ENCODE peak calls at places on chromosomes 1 and 21, in six cellular contexts. J, N, L, A, I and Y are unnamed samples.

GRCh38 chr1:160567858-160568682 is 11.2 kb downstream of the CD84 start:
- DNase-seq in I (no peak), N (no peak), J (no peak), L (no peak), A (no peak), Y (no peak)

GRCh38 chr1:94039514-94039870 is 81.5 kb downstream of the ABCA4 start:
- DNase-seq in A (peak), N (no peak), L (peak), J (peak), I (no peak), Y (peak)

GRCh38 chr1:1337793-1338147 is 6.7 kb downstream of the TAS1R3 start:
- DNase-seq in J (no peak), I (no peak), A (peak), N (peak), L (peak), Y (peak)

GRCh38 chr1:202858789-202859414 is 30.0 kb downstream of the RABIF start:
- DNase-seq in J (no peak), I (no peak), A (no peak), L (no peak), N (no peak), Y (no peak)

GRCh38 chr1:28518745-28519341 is 13.0 kb downstream of the RCC1 start:
- DNase-seq in L (peak), J (peak), N (no peak), A (peak), I (no peak), Y (no peak)

GRCh38 chr1:205813755-205814058 is 709 bp upstream of the SLC41A1 start:
- DNase-seq in J (no peak), N (no peak), L (no peak), I (no peak), A (no peak), Y (no peak)

GRCh38 chr1:185961664-185962063 is 227.5 kb downstream of the HMCN1 start:
- DNase-seq in N (no peak), I (no peak), A (no peak), L (no peak), J (no peak), Y (no peak)

GRCh38 chr1:94621392-94621791 is 79.8 kb upstream of the F3 start:
- DNase-seq in J (no peak), A (no peak), I (no peak), N (no peak), L (peak), Y (no peak)

GRCh38 chr1:65119951-65120350 is 28.1 kb upstream of the AK4 start:
- DNase-seq in A (no peak), I (no peak), J (no peak), N (no peak), L (no peak), Y (no peak)

GRCh38 chr1:2003564-2004131 is at the start of gene CFAP74:
- DNase-seq in I (no peak), N (no peak), J (peak), L (peak), A (peak), Y (no peak)

GRCh38 chr1:201020647-201021332 is 2.7 kb downstream of the KIF21B start:
- DNase-seq in L (peak), I (no peak), A (peak), N (no peak), J (no peak), Y (no peak)

GRCh38 chr1:41515778-41516167 is 31.3 kb upstream of the EDN2 start:
- DNase-seq in J (no peak), L (no peak), N (no peak), I (no peak), A (no peak), Y (no peak)

GRCh38 chr21:43758132-43758619 is 17.9 kb downstream of the CSTB start:
- DNase-seq in J (no peak), L (no peak), A (no peak), N (no peak), I (no peak), Y (no peak)

GRCh38 chr21:40809673-40810072 is 37.3 kb downstream of the DSCAM start:
- DNase-seq in I (no peak), N (no peak), A (no peak), J (no peak), L (no peak), Y (no peak)

GRCh38 chr1:7408771-7409150 is 362.3 kb upstream of the VAMP3 start:
- DNase-seq in I (no peak), L (no peak), N (no peak), A (peak), J (no peak), Y (peak)

GRCh38 chr1:165492845-165493244 is 47.9 kb upstream of the RXRG start:
- DNase-seq in N (no peak), L (no peak), A (no peak), I (no peak), J (no peak), Y (no peak)

GRCh38 chr1:183711691-183712401 is 58.7 kb upstream of the APOBEC4 start:
- DNase-seq in A (no peak), L (no peak), I (no peak), N (no peak), J (no peak), Y (no peak)

GRCh38 chr1:198918920-198919319 is 280.1 kb downstream of the PTPRC start:
- DNase-seq in I (no peak), L (no peak), J (no peak), N (no peak), A (no peak), Y (no peak)

GRCh38 chr1:172818841-172819527 is 160.1 kb downstream of the FASLG start:
- DNase-seq in J (no peak), N (peak), I (peak), A (no peak), L (no peak), Y (peak)

GRCh38 chr1:115266729-115267421 is 71.2 kb downstream of the NGF start:
- DNase-seq in I (no peak), J (no peak), A (no peak), L (no peak), N (no peak), Y (no peak)

GRCh38 chr1:76961181-76961580 is 93.9 kb downstream of the ST6GALNAC5 start:
- DNase-seq in L (no peak), I (no peak), J (no peak), A (no peak), N (no peak), Y (no peak)

GRCh38 chr1:183590225-183591191 is at the start of gene NCF2:
- DNase-seq in I (peak), J (no peak), L (no peak), N (peak), A (no peak), Y (peak)

GRCh38 chr1:224216380-224216779 is 33.3 kb downstream of the DEGS1 start:
- DNase-seq in L (no peak), I (no peak), N (no peak), J (no peak), A (no peak), Y (no peak)

GRCh38 chr1:39408641-39409054 is 82.8 kb upstream of the BMP8A start:
- DNase-seq in L (peak), I (peak), J (peak), A (peak), N (peak), Y (peak)

GRCh38 chr1:179090923-179091322 is 9.1 kb downstream of the TOR3A start:
- DNase-seq in L (no peak), I (no peak), J (no peak), A (no peak), N (no peak), Y (no peak)

GRCh38 chr1:50214764-50215163 is 106.0 kb downstream of the ELAVL4 start:
- DNase-seq in L (no peak), J (peak), N (no peak), I (no peak), A (no peak), Y (no peak)

GRCh38 chr21:42547001-42547905 is 33.6 kb downstream of the SLC37A1 start:
- DNase-seq in J (no peak), I (no peak), A (no peak), N (no peak), L (peak), Y (no peak)

GRCh38 chr1:29842130-29842529 is 605.8 kb downstream of the PTPRU start:
- DNase-seq in L (peak), I (no peak), A (no peak), J (no peak), N (no peak), Y (no peak)

GRCh38 chr1:201026746-201027145 is 3.2 kb upstream of the KIF21B start:
- DNase-seq in A (no peak), N (no peak), J (no peak), L (no peak), I (no peak), Y (no peak)

GRCh38 chr21:41112740-41113692 is 54.9 kb upstream of the BACE2 start:
- DNase-seq in I (no peak), N (no peak), A (no peak), L (no peak), J (no peak), Y (no peak)

GRCh38 chr1:16167331-16168143 is 11.7 kb upstream of the EPHA2 start:
- DNase-seq in N (peak), I (no peak), J (no peak), L (peak), A (peak), Y (peak)

GRCh38 chr1:42178249-42178648 is 13.7 kb upstream of the GUCA2A start:
- DNase-seq in A (no peak), I (no peak), J (no peak), N (no peak), L (no peak), Y (no peak)

GRCh38 chr1:7656821-7657220 is 114.3 kb upstream of the VAMP3 start:
- DNase-seq in J (no peak), L (no peak), A (no peak), N (no peak), I (no peak), Y (no peak)

GRCh38 chr1:225657462-225657989 is 4.6 kb upstream of the ENAH start:
- DNase-seq in L (no peak), J (peak), I (no peak), N (no peak), A (peak), Y (no peak)

GRCh38 chr1:150151291-150152181 is 1.8 kb downstream of the PLEKHO1 start:
- DNase-seq in I (no peak), L (no peak), A (no peak), N (no peak), J (no peak), Y (no peak)

GRCh38 chr1:64539808-64540207 is 69.9 kb downstream of the CACHD1 start:
- DNase-seq in J (no peak), A (no peak), N (no peak), I (no peak), L (no peak), Y (no peak)

GRCh38 chr1:247576514-247576913 is 11.6 kb upstream of the OR2G2 start:
- DNase-seq in N (no peak), J (peak), L (no peak), I (no peak), A (no peak), Y (no peak)

GRCh38 chr1:26768755-26769154 is 19.0 kb upstream of the PIGV start:
- DNase-seq in I (no peak), N (no peak), A (no peak), J (no peak), L (no peak), Y (no peak)

GRCh38 chr1:70044832-70045231 is 160.5 kb downstream of the LRRC40 start:
- DNase-seq in A (no peak), J (no peak), I (no peak), N (no peak), L (no peak), Y (no peak)

DNA sequence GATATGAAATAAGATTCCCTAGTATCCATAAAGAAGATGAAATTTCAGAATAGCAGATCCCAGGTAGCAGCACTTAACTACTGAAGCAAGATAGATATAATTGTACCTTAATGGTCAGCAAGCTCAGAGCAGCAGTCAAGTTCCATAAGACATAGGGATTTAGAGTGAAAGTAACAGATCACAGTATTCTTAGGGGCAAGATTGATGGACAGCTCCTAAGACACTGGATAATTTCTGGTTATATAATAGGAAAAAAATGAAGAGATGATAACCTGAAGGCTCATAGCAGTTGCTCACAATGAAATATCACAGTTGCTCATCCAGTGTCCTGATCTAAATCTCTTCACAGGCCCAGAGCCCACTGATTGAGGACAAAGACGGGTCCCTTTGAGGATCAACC is 66.0 kb downstream of the SLC30A10 start:
- DNase-seq in A (no peak), J (no peak), N (no peak), L (no peak), I (no peak), Y (no peak)
- TF ChIP-seq POLR2A in A (no peak), J (no peak), N (no peak), L (no peak), I (no peak), Y (no peak)

DNA sequence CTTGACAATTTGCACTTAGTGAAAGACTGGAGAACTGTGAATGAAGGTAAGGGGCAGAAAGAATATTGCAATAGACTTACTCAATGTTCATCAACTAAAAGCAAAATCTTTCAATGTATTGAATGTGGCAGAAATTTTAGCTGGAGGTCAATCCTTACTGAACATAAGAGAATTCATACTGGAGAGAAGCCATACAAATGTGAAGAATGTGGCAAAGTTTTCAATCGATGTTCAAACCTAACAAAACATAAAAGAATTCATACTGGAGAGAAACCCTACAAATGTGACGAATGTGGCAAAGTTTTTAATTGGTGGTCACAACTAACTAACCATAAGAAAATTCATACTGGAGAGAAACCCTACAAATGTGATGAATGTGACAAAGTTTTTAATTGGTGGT is 80.7 kb downstream of the JMJD4 start:
- DNase-seq in J (no peak), I (no peak), L (no peak), N (no peak), A (no peak), Y (no peak)
- TF ChIP-seq TAF1 in J (no peak), I (no peak), L (no peak), N (no peak), A (no peak), Y (no peak)

DNA sequence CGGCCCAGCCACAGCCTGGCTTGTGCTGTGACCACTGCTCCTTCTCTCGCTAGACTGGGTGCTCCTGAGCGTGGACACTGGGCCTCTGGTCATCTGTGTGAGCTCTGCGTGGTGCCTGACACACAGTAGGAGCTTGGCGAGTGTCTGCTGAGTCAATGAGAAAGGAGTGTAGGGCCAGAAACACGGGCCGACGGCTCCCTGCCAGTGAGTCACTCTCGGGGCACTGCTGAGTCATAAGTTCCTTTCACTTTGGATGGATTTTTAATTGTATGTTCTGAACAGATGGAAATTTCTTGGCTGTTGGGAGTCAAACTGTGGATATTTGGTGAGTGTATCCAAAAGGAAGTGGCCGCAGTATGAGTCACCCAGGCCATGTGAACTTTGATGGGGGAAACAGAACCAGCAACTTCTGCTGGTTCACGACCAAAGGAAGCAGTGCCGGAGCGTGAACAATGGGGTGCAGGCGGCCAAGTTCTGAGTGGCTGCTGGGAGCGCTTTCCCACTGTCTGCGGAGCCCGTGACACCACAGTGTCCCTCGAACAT is 41.0 kb upstream of the COL18A1 start:
- DNase-seq in N (peak), A (no peak), I (peak), L (peak), J (peak), Y (peak)
- TF ChIP-seq POLR2A in N (no peak), A (no peak), I (no peak), L (no peak), J (no peak), Y (no peak)

GRCh38 chr1:36053978-36054377 is 29.9 kb upstream of the TEKT2 start:
- DNase-seq in I (no peak), A (no peak), J (no peak), N (no peak), L (no peak), Y (no peak)

DNA sequence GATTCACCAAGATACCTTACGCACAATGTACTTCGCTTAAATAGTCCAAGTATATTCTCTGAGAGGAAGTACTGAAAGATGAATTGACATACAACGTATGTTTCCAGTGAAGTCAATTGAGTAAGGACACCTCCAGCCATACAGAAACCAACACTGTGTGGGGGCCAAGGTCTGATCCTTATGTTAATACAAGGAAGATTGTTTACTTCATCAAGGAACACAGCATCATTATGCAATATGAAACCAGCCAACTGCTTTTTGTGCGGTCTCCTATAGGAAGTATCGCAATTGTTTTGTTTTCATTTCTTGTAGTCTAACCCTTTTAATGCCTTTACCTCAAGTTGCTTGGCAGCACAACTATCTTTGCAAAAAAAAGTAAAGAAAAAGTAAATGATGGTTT is 28.2 kb upstream of the TEKT2 start:
- DNase-seq in A (no peak), J (no peak), N (no peak), I (no peak), L (no peak), Y (no peak)
- TF ChIP-seq TAF1 in A (no peak), J (no peak), N (no peak), I (no peak), L (no peak), Y (no peak)

GRCh38 chr21:38880578-38880966 is 74.8 kb downstream of the ETS2 start:
- DNase-seq in A (no peak), L (no peak), I (no peak), N (no peak), J (no peak), Y (no peak)

GRCh38 chr21:38878394-38879179 is 72.9 kb downstream of the ETS2 start:
- DNase-seq in A (no peak), I (no peak), N (no peak), L (no peak), J (no peak), Y (no peak)

GRCh38 chr21:38883142-38883541 is 77.4 kb downstream of the ETS2 start:
- DNase-seq in I (no peak), A (no peak), N (no peak), L (no peak), J (no peak), Y (no peak)

GRCh38 chr21:38879912-38880577 is 74.3 kb downstream of the ETS2 start:
- DNase-seq in A (no peak), I (no peak), J (no peak), N (no peak), L (no peak), Y (no peak)

DNA sequence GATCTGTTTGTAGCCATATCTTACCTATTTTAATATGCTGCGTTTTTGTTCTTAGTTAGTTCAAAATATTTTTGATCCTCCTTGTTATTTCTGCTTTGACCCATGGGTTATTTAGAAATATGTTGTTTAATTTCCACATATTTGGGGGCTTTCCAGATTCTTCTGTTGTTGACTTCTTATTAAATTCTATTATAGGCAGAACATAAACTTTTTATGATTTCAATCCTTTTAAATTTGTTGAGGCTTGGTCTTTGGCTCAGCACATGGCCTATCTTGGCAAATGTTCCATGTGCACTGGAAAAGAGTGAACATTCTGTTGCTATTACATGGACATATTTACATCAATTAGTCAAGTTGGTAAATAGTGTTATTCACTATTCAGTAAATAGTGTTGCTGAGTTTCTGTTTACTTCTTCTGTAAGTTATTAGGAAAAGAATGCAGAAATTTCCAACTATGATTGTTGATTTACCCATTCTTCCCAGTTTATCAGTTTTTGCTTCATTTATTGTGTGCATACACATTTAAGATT is 75.4 kb downstream of the ETS2 start:
- DNase-seq in J (no peak), N (no peak), A (no peak), L (no peak), I (no peak), Y (no peak)
- TF ChIP-seq POLR2A in J (no peak), N (no peak), A (no peak), L (no peak), I (no peak), Y (no peak)

DNA sequence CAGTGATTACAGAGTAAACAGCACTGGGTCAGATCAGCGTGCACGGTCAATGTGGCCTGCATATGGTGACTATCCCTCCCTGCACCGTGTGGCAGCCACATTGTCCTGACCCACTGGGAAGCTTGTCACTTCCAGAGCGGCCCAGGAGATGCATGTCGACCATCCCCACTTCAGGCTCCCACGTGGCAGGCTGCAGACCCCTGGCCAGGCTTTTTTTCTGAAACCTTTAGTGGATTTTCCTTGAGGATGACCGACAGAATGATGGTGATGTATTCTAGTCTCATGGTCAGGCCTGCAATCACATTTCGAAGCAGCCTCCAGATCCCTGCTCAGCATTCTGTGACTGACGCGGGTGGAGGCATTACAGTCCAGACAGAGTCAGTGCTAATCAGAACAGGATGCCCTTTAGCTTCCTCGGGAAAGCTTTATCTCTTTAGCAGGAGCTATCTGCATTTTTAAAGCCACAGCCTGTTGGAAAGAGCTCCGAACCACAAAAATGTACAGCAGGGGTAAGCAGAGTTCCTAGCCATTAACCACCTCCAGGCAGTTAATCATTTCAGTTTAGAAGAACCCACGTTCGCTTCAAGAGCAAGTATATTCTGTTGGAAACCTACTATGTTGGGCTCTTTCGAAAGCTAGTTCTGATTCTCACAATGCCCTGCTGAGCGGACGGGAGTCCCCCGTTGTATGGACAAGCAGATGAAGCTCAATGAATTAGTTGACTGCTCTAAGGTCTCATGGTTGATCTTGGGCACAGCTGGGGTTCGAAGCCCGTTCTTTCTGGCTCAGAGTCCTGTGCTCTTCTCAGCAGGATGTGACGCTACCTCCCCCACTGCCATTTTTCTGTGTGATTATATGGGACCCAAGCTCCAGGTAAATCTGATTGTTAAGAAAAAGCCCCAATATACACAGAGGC is 56.5 kb downstream of the IRF2BP2 start:
- DNase-seq in A (no peak), J (no peak), I (no peak), L (no peak), N (no peak), Y (no peak)
- TF ChIP-seq TAF1 in A (no peak), J (no peak), I (no peak), L (peak), N (no peak), Y (no peak)